ENCODE peak calls at places on chromosomes 5 and 9, in seven cellular contexts. One of them, this sample, is unnamed.

GRCh38 chr5:6078881-6079280 is 299.5 kb downstream of the MED10 start:
- DNase-seq in GM23338: no peak
- DNase-seq in Panc1: no peak
- DNase-seq in stomach: no peak
- DNase-seq in HepG2: no peak
- DNase-seq in upper lobe of left lung: no peak
- DNase-seq in H1: no peak
- DNase-seq in this sample: no peak

GRCh38 chr9:130794923-130795495 is 40.0 kb upstream of the ABL1 start:
- DNase-seq in GM23338: peak; percentile 17
- DNase-seq in Panc1: no peak
- DNase-seq in stomach: no peak
- DNase-seq in HepG2: no peak
- DNase-seq in upper lobe of left lung: no peak
- DNase-seq in H1: no peak
- DNase-seq in this sample: no peak

GRCh38 chr5:57231607-57232006 is 57.7 kb downstream of the GPBP1 start:
- DNase-seq in GM23338: no peak
- DNase-seq in Panc1: no peak
- DNase-seq in stomach: no peak
- DNase-seq in HepG2: no peak
- DNase-seq in upper lobe of left lung: no peak
- DNase-seq in H1: no peak
- DNase-seq in this sample: no peak

GRCh38 chr5:61866930-61867329 is 439.1 kb upstream of the KIF2A start:
- DNase-seq in GM23338: no peak
- DNase-seq in Panc1: no peak
- DNase-seq in stomach: no peak
- DNase-seq in HepG2: no peak
- DNase-seq in upper lobe of left lung: no peak
- DNase-seq in H1: no peak
- DNase-seq in this sample: no peak

GRCh38 chr9:34496149-34496712 is 26.6 kb downstream of the ENHO start:
- DNase-seq in GM23338: no peak
- DNase-seq in Panc1: no peak
- DNase-seq in stomach: no peak
- DNase-seq in HepG2: no peak
- DNase-seq in upper lobe of left lung: no peak
- DNase-seq in H1: no peak
- DNase-seq in this sample: peak; percentile 13

GRCh38 chr5:157130933-157131332 is 11.7 kb downstream of the MED7 start:
- DNase-seq in GM23338: peak; percentile 12
- DNase-seq in Panc1: no peak
- DNase-seq in stomach: no peak
- DNase-seq in HepG2: no peak
- DNase-seq in upper lobe of left lung: peak; percentile 39
- DNase-seq in H1: no peak
- DNase-seq in this sample: peak; percentile 21

GRCh38 chr5:114007678-114008077 is 354.2 kb upstream of the KCNN2 start:
- DNase-seq in GM23338: no peak
- DNase-seq in Panc1: no peak
- DNase-seq in stomach: no peak
- DNase-seq in HepG2: no peak
- DNase-seq in upper lobe of left lung: no peak
- DNase-seq in H1: no peak
- DNase-seq in this sample: no peak

GRCh38 chr9:113598883-113599282 is 135.4 kb downstream of the RGS3 start:
- DNase-seq in GM23338: no peak
- DNase-seq in Panc1: no peak
- DNase-seq in stomach: no peak
- DNase-seq in HepG2: no peak
- DNase-seq in upper lobe of left lung: no peak
- DNase-seq in H1: no peak
- DNase-seq in this sample: no peak

GRCh38 chr9:116516456-116516855 is 170.6 kb upstream of the TRIM32 start:
- DNase-seq in GM23338: no peak
- DNase-seq in Panc1: no peak
- DNase-seq in stomach: no peak
- DNase-seq in HepG2: no peak
- DNase-seq in upper lobe of left lung: no peak
- DNase-seq in H1: no peak
- DNase-seq in this sample: no peak

GRCh38 chr5:76401801-76402250 is 1.3 kb upstream of the IQGAP2 start:
- DNase-seq in GM23338: no peak
- DNase-seq in Panc1: no peak
- DNase-seq in stomach: no peak
- DNase-seq in HepG2: no peak
- DNase-seq in upper lobe of left lung: peak; percentile 25
- DNase-seq in H1: no peak
- DNase-seq in this sample: no peak

GRCh38 chr9:133252301-133252776 is 22.7 kb downstream of the ABO start:
- DNase-seq in GM23338: no peak
- DNase-seq in Panc1: no peak
- DNase-seq in stomach: peak; percentile 73
- DNase-seq in HepG2: no peak
- DNase-seq in upper lobe of left lung: peak; percentile 95
- DNase-seq in H1: peak; percentile 38
- DNase-seq in this sample: no peak

GRCh38 chr9:37179576-37179975 is 59.2 kb downstream of the ZCCHC7 start:
- DNase-seq in GM23338: no peak
- DNase-seq in Panc1: no peak
- DNase-seq in stomach: no peak
- DNase-seq in HepG2: no peak
- DNase-seq in upper lobe of left lung: no peak
- DNase-seq in H1: no peak
- DNase-seq in this sample: no peak

GRCh38 chr5:135030691-135031145 is 3.3 kb downstream of the PITX1 start:
- DNase-seq in GM23338: peak; percentile 67
- DNase-seq in Panc1: no peak
- DNase-seq in stomach: no peak
- DNase-seq in HepG2: no peak
- DNase-seq in upper lobe of left lung: no peak
- DNase-seq in H1: no peak
- DNase-seq in this sample: no peak

GRCh38 chr9:16743375-16743774 is 127.1 kb downstream of the BNC2 start:
- DNase-seq in GM23338: no peak
- DNase-seq in Panc1: no peak
- DNase-seq in stomach: no peak
- DNase-seq in HepG2: no peak
- DNase-seq in upper lobe of left lung: no peak
- DNase-seq in H1: no peak
- DNase-seq in this sample: no peak

GRCh38 chr9:98815552-98815951 is 8.1 kb downstream of the GALNT12 start:
- DNase-seq in GM23338: no peak
- DNase-seq in Panc1: no peak
- DNase-seq in stomach: no peak
- DNase-seq in HepG2: no peak
- DNase-seq in upper lobe of left lung: no peak
- DNase-seq in H1: no peak
- DNase-seq in this sample: no peak

GRCh38 chr5:52007230-52007858 is 624.1 kb downstream of the ISL1 start:
- DNase-seq in GM23338: peak; percentile 66
- DNase-seq in Panc1: peak; percentile 39
- DNase-seq in stomach: no peak
- DNase-seq in HepG2: peak; percentile 33
- DNase-seq in upper lobe of left lung: no peak
- DNase-seq in H1: no peak
- DNase-seq in this sample: no peak

GRCh38 chr5:168877132-168877895 is 298.1 kb upstream of the PANK3 start:
- DNase-seq in GM23338: no peak
- DNase-seq in Panc1: no peak
- DNase-seq in stomach: no peak
- DNase-seq in HepG2: peak; percentile 18
- DNase-seq in upper lobe of left lung: no peak
- DNase-seq in H1: no peak
- DNase-seq in this sample: no peak

GRCh38 chr9:89941875-89942274 is 337.1 kb downstream of the GADD45G start:
- DNase-seq in GM23338: no peak
- DNase-seq in Panc1: peak; percentile 2
- DNase-seq in stomach: no peak
- DNase-seq in HepG2: no peak
- DNase-seq in upper lobe of left lung: no peak
- DNase-seq in H1: no peak
- DNase-seq in this sample: no peak

GRCh38 chr9:111399772-111400563 is 69.9 kb upstream of the OR2K2 start:
- DNase-seq in GM23338: peak; percentile 81
- DNase-seq in Panc1: peak; percentile 2
- DNase-seq in stomach: peak; percentile 41
- DNase-seq in HepG2: peak; percentile 54
- DNase-seq in upper lobe of left lung: no peak
- DNase-seq in H1: peak; percentile 51
- DNase-seq in this sample: no peak

GRCh38 chr5:33275391-33275790 is 165.4 kb upstream of the TARS1 start:
- DNase-seq in GM23338: no peak
- DNase-seq in Panc1: no peak
- DNase-seq in stomach: no peak
- DNase-seq in HepG2: no peak
- DNase-seq in upper lobe of left lung: no peak
- DNase-seq in H1: no peak
- DNase-seq in this sample: no peak

GRCh38 chr5:102554728-102555127 is 55.9 kb upstream of the SLCO6A1 start:
- DNase-seq in GM23338: peak; percentile 47
- DNase-seq in Panc1: no peak
- DNase-seq in stomach: no peak
- DNase-seq in HepG2: peak; percentile 12
- DNase-seq in upper lobe of left lung: no peak
- DNase-seq in H1: no peak
- DNase-seq in this sample: no peak

GRCh38 chr9:97545507-97545906 is 44.0 kb downstream of the TMOD1 start:
- DNase-seq in GM23338: no peak
- DNase-seq in Panc1: no peak
- DNase-seq in stomach: no peak
- DNase-seq in HepG2: no peak
- DNase-seq in upper lobe of left lung: no peak
- DNase-seq in H1: no peak
- DNase-seq in this sample: no peak
- TF ChIP-seq POLR2AphosphoS5 in GM23338: no peak
- TF ChIP-seq POLR2AphosphoS5 in Panc1: no peak
- TF ChIP-seq POLR2AphosphoS5 in stomach: no peak
- TF ChIP-seq POLR2AphosphoS5 in HepG2: no peak
- TF ChIP-seq POLR2AphosphoS5 in upper lobe of left lung: no peak
- TF ChIP-seq POLR2AphosphoS5 in H1: no peak
- TF ChIP-seq POLR2AphosphoS5 in this sample: no peak

GRCh38 chr5:176536902-176537607 is at the start of gene RNF44:
- DNase-seq in GM23338: peak; percentile 98
- DNase-seq in Panc1: peak; percentile 92
- DNase-seq in stomach: peak; percentile 98
- DNase-seq in HepG2: peak; percentile 94
- DNase-seq in upper lobe of left lung: peak; percentile 99
- DNase-seq in H1: peak; percentile 97
- DNase-seq in this sample: peak; percentile 99
- TF ChIP-seq POLR2AphosphoS5 in GM23338: peak; percentile 47
- TF ChIP-seq POLR2AphosphoS5 in Panc1: peak; percentile 63
- TF ChIP-seq POLR2AphosphoS5 in stomach: peak; percentile 83
- TF ChIP-seq POLR2AphosphoS5 in HepG2: peak; percentile 48
- TF ChIP-seq POLR2AphosphoS5 in upper lobe of left lung: peak; percentile 13
- TF ChIP-seq POLR2AphosphoS5 in H1: peak; percentile 84
- TF ChIP-seq POLR2AphosphoS5 in this sample: peak; percentile 77

GRCh38 chr9:114634387-114634786 is 23.2 kb downstream of the TEX53 start:
- DNase-seq in GM23338: no peak
- DNase-seq in Panc1: no peak
- DNase-seq in stomach: no peak
- DNase-seq in HepG2: no peak
- DNase-seq in upper lobe of left lung: no peak
- DNase-seq in H1: no peak
- DNase-seq in this sample: no peak

GRCh38 chr9:114633452-114634089 is 22.5 kb downstream of the TMEM268 start:
- DNase-seq in GM23338: no peak
- DNase-seq in Panc1: no peak
- DNase-seq in stomach: no peak
- DNase-seq in HepG2: no peak
- DNase-seq in upper lobe of left lung: no peak
- DNase-seq in H1: no peak
- DNase-seq in this sample: no peak

GRCh38 chr9:114629563-114630090 is 18.5 kb downstream of the TMEM268 start:
- DNase-seq in GM23338: no peak
- DNase-seq in Panc1: no peak
- DNase-seq in stomach: no peak
- DNase-seq in HepG2: no peak
- DNase-seq in upper lobe of left lung: no peak
- DNase-seq in H1: no peak
- DNase-seq in this sample: no peak

GRCh38 chr9:114627553-114627952 is 16.5 kb downstream of the TMEM268 start:
- DNase-seq in GM23338: no peak
- DNase-seq in Panc1: no peak
- DNase-seq in stomach: no peak
- DNase-seq in HepG2: no peak
- DNase-seq in upper lobe of left lung: no peak
- DNase-seq in H1: no peak
- DNase-seq in this sample: no peak

GRCh38 chr9:114631166-114631565 is 20.1 kb downstream of the TMEM268 start:
- DNase-seq in GM23338: no peak
- DNase-seq in Panc1: no peak
- DNase-seq in stomach: no peak
- DNase-seq in HepG2: no peak
- DNase-seq in upper lobe of left lung: no peak
- DNase-seq in H1: no peak
- DNase-seq in this sample: no peak
- TF ChIP-seq POLR2AphosphoS5 in GM23338: no peak
- TF ChIP-seq POLR2AphosphoS5 in Panc1: no peak
- TF ChIP-seq POLR2AphosphoS5 in stomach: no peak
- TF ChIP-seq POLR2AphosphoS5 in HepG2: no peak
- TF ChIP-seq POLR2AphosphoS5 in upper lobe of left lung: no peak
- TF ChIP-seq POLR2AphosphoS5 in H1: no peak
- TF ChIP-seq POLR2AphosphoS5 in this sample: no peak

DNA sequence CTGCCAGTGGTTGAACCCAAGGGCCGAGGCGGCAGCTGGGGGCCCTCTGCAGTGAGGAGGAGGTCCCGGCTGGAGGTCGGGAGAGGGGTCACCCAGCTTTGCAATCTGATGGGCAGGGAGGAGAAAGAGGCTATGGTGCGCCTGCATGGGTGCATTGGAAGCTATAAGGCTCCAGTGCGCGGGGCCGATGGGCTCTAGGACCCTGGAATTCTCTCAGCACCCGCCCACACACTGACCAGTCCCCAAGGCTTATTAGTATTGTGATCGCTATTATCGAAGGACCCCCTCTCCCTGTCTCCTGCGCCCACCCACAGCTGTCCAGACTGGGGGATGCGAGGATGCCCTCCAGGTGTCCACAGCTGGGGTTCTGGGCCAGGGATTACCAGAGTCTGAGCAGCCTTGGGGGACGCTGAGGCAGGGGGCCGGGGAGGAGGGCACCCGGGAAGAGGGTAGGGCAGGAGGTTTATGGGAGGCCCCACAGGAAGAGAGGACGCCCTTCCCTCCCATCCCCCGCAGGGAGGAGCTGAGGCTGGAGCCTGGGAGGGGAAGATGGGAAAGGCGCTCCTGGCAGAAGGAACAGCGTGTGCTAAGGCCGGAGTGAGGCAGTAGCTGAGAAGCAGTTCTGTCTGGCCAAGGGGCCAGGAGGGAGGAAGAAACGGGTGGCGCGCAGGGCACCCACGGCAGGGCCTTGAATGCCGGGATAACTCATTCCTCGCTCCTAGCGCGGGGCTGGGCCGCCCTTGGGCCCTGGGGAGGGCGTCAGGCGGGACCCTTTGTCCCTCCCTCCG is 24.2 kb downstream of the C9orf50 start:
- DNase-seq in GM23338: peak; percentile 88
- DNase-seq in Panc1: no peak
- DNase-seq in stomach: peak; percentile 66
- DNase-seq in HepG2: peak; percentile 82
- DNase-seq in upper lobe of left lung: peak; percentile 61
- DNase-seq in H1: peak; percentile 85
- DNase-seq in this sample: peak; percentile 92
- TF ChIP-seq POLR2AphosphoS5 in GM23338: peak; percentile 56
- TF ChIP-seq POLR2AphosphoS5 in Panc1: no peak
- TF ChIP-seq POLR2AphosphoS5 in stomach: peak; percentile 60
- TF ChIP-seq POLR2AphosphoS5 in HepG2: peak; percentile 79
- TF ChIP-seq POLR2AphosphoS5 in upper lobe of left lung: peak; percentile 40
- TF ChIP-seq POLR2AphosphoS5 in H1: no peak
- TF ChIP-seq POLR2AphosphoS5 in this sample: peak; percentile 71